ENCODE peak calls at places on chromosome 7, in seven cellular contexts. M, W, F, Q, H, E and K are unnamed samples.

GRCh38 chr7:1087952-1088920 is at the start of gene GPER1:
- DNase-seq in F (peak), M (peak), E (no peak), Q (peak), H (no peak), W (peak), K (peak)

GRCh38 chr7:82029236-82029635 is 259.4 kb upstream of the HGF start:
- DNase-seq in M (no peak), H (no peak), F (no peak), Q (no peak), W (no peak), E (no peak), K (no peak)

GRCh38 chr7:44394636-44395035 is 69.2 kb upstream of the CAMK2B start:
- DNase-seq in M (no peak), H (no peak), F (no peak), W (no peak), Q (peak), E (no peak), K (no peak)

GRCh38 chr7:18866359-18867036 is 250.9 kb downstream of the TWIST1 start:
- DNase-seq in Q (no peak), F (peak), W (no peak), H (no peak), E (peak), M (no peak), K (no peak)

GRCh38 chr7:67406941-67407340 is 410.3 kb downstream of the TYW1 start:
- DNase-seq in W (no peak), H (no peak), M (no peak), F (no peak), E (no peak), Q (no peak), K (no peak)

GRCh38 chr7:152869677-152870051 is 110.1 kb downstream of the ACTR3B start:
- DNase-seq in F (no peak), W (no peak), H (no peak), E (no peak), Q (no peak), M (no peak), K (no peak)

GRCh38 chr7:149873074-149873967 is 448 bp upstream of the ATP6V0E2 start:
- DNase-seq in Q (peak), H (peak), M (peak), E (peak), F (peak), W (peak), K (peak)

GRCh38 chr7:126378642-126379041 is 874.1 kb downstream of the GRM8 start:
- DNase-seq in F (no peak), W (no peak), H (no peak), E (peak), M (no peak), Q (no peak), K (no peak)

GRCh38 chr7:68158686-68159255 is 1162.1 kb downstream of the TYW1 start:
- DNase-seq in E (no peak), H (no peak), M (no peak), F (no peak), W (no peak), Q (no peak), K (no peak)

GRCh38 chr7:66202380-66202779 is 2.8 kb upstream of the TPST1 start:
- DNase-seq in Q (no peak), H (no peak), M (no peak), W (no peak), E (no peak), F (no peak), K (no peak)

GRCh38 chr7:122305475-122306319 is 1.1 kb upstream of the FEZF1 start:
- DNase-seq in F (peak), W (peak), M (peak), Q (peak), E (no peak), H (no peak), K (no peak)

GRCh38 chr7:121755818-121756501 is 117.0 kb upstream of the PTPRZ1 start:
- DNase-seq in H (no peak), W (no peak), F (no peak), Q (no peak), E (no peak), M (no peak), K (no peak)

GRCh38 chr7:35257251-35258124 is 3.6 kb upstream of the TBX20 start:
- DNase-seq in H (no peak), E (no peak), Q (peak), W (peak), M (no peak), F (no peak), K (no peak)

GRCh38 chr7:101818699-101819071 is 1.3 kb downstream of the CUX1 start:
- DNase-seq in W (no peak), F (no peak), Q (no peak), H (no peak), E (no peak), M (no peak), K (peak)

GRCh38 chr7:76392531-76393115 is 16.9 kb downstream of the SSC4D start:
- DNase-seq in M (no peak), F (no peak), Q (no peak), W (no peak), H (no peak), E (no peak), K (no peak)

GRCh38 chr7:140235114-140235513 is 58.3 kb upstream of the KDM7A start:
- DNase-seq in F (no peak), W (no peak), M (no peak), Q (no peak), E (no peak), H (peak), K (no peak)

GRCh38 chr7:155509025-155509724 is 37.2 kb downstream of the CNPY1 start:
- DNase-seq in E (no peak), W (no peak), H (no peak), M (no peak), Q (no peak), F (no peak), K (no peak)

GRCh38 chr7:107694395-107694794 is 33.8 kb downstream of the SLC26A4 start:
- DNase-seq in H (no peak), F (no peak), Q (no peak), M (no peak), W (no peak), E (no peak), K (no peak)

GRCh38 chr7:156493942-156494341 is 146.6 kb upstream of the RNF32 start:
- DNase-seq in W (no peak), M (no peak), E (no peak), H (no peak), Q (no peak), F (no peak), K (no peak)

GRCh38 chr7:44431091-44431608 is 59.3 kb downstream of the NUDCD3 start:
- DNase-seq in Q (peak), E (no peak), H (peak), M (peak), W (peak), F (no peak), K (peak)

GRCh38 chr7:133575726-133576125 is 322.8 kb downstream of the EXOC4 start:
- DNase-seq in M (no peak), W (no peak), Q (no peak), H (no peak), E (no peak), F (no peak), K (no peak)

GRCh38 chr7:51034531-51035264 is 252.0 kb upstream of the GRB10 start:
- DNase-seq in H (no peak), E (no peak), W (no peak), F (no peak), Q (no peak), M (no peak), K (no peak)

GRCh38 chr7:107069457-107069856 is 25.0 kb downstream of the PRKAR2B start:
- DNase-seq in W (no peak), F (no peak), M (no peak), H (no peak), E (no peak), Q (no peak), K (no peak)

GRCh38 chr7:11540271-11540761 is 291.7 kb downstream of the THSD7A start:
- DNase-seq in M (no peak), W (no peak), Q (no peak), H (no peak), F (peak), E (no peak), K (no peak)

GRCh38 chr7:95578299-95578855 is 17.9 kb downstream of the PDK4 start:
- DNase-seq in F (no peak), W (no peak), H (no peak), M (peak), E (no peak), Q (no peak), K (no peak)

GRCh38 chr7:38463277-38464224 is 167.6 kb downstream of the AMPH start:
- DNase-seq in M (no peak), F (no peak), W (no peak), H (peak), Q (no peak), E (peak), K (no peak)

GRCh38 chr7:120502132-120502531 is 229.2 kb downstream of the KCND2 start:
- DNase-seq in M (no peak), W (no peak), F (no peak), H (no peak), Q (no peak), E (no peak), K (no peak)

GRCh38 chr7:99362801-99363200 is 11.7 kb upstream of the ARPC1B start:
- DNase-seq in W (no peak), F (no peak), E (no peak), Q (no peak), H (peak), M (no peak), K (no peak)

GRCh38 chr7:23938937-23939552 is 229.0 kb downstream of the STK31 start:
- DNase-seq in H (peak), M (peak), E (no peak), W (peak), F (peak), Q (no peak), K (peak)

GRCh38 chr7:77199008-77199966 is at the start of gene FGL2:
- DNase-seq in Q (peak), H (no peak), M (peak), W (peak), E (no peak), F (no peak), K (no peak)

GRCh38 chr7:155565596-155565995 is 19.2 kb upstream of the CNPY1 start:
- DNase-seq in H (no peak), F (no peak), W (no peak), M (no peak), Q (no peak), E (no peak), K (no peak)

GRCh38 chr7:82534687-82535086 is 91.1 kb upstream of the CACNA2D1 start:
- DNase-seq in F (peak), H (no peak), W (no peak), E (no peak), M (no peak), Q (no peak), K (no peak)

GRCh38 chr7:94389381-94389780 is 5.3 kb upstream of the COL1A2 start:
- DNase-seq in F (no peak), W (no peak), H (no peak), E (no peak), M (no peak), Q (no peak), K (no peak)

GRCh38 chr7:27225005-27225934 is 17.3 kb upstream of the EVX1 start:
- DNase-seq in W (peak), E (no peak), F (no peak), Q (peak), M (no peak), H (no peak), K (no peak)

GRCh38 chr7:68216046-68216445 is 1219.4 kb downstream of the TYW1 start:
- DNase-seq in E (no peak), H (no peak), M (no peak), W (no peak), F (no peak), Q (no peak), K (no peak)

GRCh38 chr7:69430502-69431145 is 167.7 kb upstream of the AUTS2 start:
- DNase-seq in M (no peak), E (no peak), H (peak), W (no peak), F (no peak), Q (peak), K (no peak)

GRCh38 chr7:133857376-133858119 is 269.6 kb upstream of the LRGUK start:
- DNase-seq in H (no peak), M (no peak), W (no peak), F (no peak), E (no peak), Q (no peak), K (no peak)

GRCh38 chr7:5827755-5828154 is 46.3 kb upstream of the RNF216 start:
- DNase-seq in M (no peak), H (peak), Q (peak), W (peak), F (peak), E (no peak), K (peak)

GRCh38 chr7:108286290-108286904 is 156.2 kb upstream of the LAMB4 start:
- DNase-seq in H (no peak), M (no peak), E (no peak), F (no peak), W (no peak), Q (no peak), K (no peak)

GRCh38 chr7:110881731-110882130 is 209.2 kb upstream of the LRRN3 start:
- DNase-seq in M (no peak), Q (no peak), H (no peak), E (no peak), W (no peak), F (no peak), K (no peak)

GRCh38 chr7:110880971-110881370 is 210.0 kb upstream of the LRRN3 start:
- DNase-seq in H (no peak), Q (no peak), E (no peak), W (no peak), F (no peak), M (no peak), K (no peak)

GRCh38 chr7:110871856-110872255 is 219.1 kb upstream of the LRRN3 start:
- DNase-seq in E (no peak), M (no peak), F (no peak), W (no peak), Q (no peak), H (no peak), K (no peak)

GRCh38 chr7:110875346-110875745 is 215.6 kb upstream of the LRRN3 start:
- DNase-seq in M (no peak), Q (no peak), E (no peak), F (no peak), H (no peak), W (no peak), K (no peak)

DNA sequence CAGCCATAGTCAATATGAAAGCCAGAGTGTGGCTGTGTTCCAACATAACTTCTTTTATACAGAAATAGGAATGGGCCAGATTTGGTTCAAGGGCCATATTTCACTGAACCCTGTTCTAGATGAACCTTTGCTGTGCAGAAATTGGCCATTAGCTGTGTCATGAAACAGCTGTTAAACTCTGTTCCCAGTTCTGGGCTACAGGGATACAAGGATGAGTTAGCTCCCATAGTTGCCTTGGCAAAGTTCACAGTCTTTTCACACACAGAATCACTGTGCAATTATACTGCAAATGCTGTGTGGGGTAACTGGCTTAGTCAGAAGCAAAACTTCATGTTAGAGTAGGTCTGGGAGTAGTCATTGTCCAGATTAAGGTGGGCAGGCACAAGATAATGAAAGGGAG is 213.8 kb upstream of the LRRN3 start:
- DNase-seq in W (no peak), E (no peak), F (no peak), H (no peak), Q (no peak), M (no peak), K (no peak)
- TF ChIP-seq SP1 in W (no peak), E (no peak), F (no peak), H (no peak), Q (no peak), M (no peak), K (no peak)

DNA sequence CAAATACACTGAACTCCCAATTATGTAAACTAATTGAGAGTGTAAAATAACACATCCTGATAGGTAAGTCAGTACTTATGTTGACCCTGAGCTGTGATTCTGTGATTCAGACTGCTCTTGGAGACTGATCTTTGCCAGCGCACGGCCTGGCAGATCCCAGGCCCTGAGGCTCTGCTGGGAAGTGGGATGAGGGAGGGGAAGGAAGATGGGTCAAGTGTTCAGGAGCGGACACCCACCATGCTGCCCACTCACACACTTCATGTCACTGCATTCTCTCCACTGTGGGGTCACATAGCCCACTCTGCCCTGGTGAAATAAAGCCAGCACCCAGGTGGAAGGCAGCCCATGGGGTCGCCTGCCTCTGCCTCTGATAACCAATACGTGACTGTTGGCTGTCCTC is 226.2 kb downstream of the TNS3 start:
- DNase-seq in E (no peak), F (no peak), Q (no peak), H (no peak), W (no peak), M (no peak), K (no peak)
- TF ChIP-seq SP1 in E (no peak), F (no peak), Q (no peak), H (no peak), W (no peak), M (no peak), K (no peak)

DNA sequence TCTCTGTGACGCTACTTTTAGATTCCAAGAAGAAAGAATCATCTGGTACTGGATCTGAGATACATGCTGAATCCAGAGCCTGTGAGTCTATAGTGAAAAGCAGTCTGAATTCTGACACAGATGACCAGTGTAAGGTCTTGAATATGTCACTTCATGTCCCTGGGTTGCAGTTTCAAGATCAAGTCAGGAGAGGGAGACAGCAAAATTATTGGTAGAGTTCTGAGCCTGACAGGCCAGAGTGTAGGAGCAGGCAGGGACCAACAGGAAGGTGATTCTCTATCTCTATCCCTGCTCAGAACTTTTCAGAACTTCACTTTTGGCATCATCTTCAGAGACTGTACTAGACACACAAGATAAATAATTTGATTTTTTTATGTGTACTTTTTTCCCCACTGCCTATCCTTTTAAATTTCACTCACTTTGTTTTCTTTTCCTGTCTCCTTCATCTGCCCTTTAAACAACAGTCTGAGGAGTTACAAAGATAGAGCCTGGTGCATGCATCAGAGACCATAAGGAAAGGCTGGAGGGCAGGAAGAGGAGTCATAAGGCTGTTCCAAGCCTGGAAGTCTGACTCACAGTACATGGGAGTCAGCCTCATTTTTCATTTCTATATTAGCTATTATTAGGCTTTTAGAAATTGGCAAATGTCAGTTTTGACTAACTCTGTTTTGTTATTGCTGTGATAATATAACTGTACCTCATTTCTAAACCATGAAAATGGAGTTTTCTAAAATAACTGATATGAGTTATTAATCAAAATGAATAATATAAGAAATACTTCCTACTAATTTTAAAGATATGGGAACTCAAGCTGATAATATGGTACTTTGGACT is 120.2 kb upstream of the TMEM229A start:
- DNase-seq in F (peak), W (peak), M (peak), Q (no peak), E (no peak), H (peak), K (peak)
- TF ChIP-seq SP1 in F (no peak), W (no peak), M (no peak), Q (no peak), E (no peak), H (no peak), K (no peak)

GRCh38 chr7:105794741-105795729 is 81.4 kb downstream of the ATXN7L1 start:
- DNase-seq in Q (no peak), F (no peak), H (no peak), M (no peak), W (no peak), E (no peak), K (no peak)
- TF ChIP-seq SP1 in Q (no peak), F (no peak), H (no peak), M (no peak), W (no peak), E (no peak), K (no peak)

GRCh38 chr7:98295467-98296220 is 14.2 kb downstream of the BRI3 start:
- DNase-seq in E (no peak), W (no peak), H (no peak), F (no peak), Q (no peak), M (no peak), K (no peak)
- TF ChIP-seq SP1 in E (no peak), W (no peak), H (no peak), F (no peak), Q (no peak), M (no peak), K (no peak)